ENCODE peak calls at places on chromosomes 5 and 9, in seven cellular contexts. W is CD4-positive, alpha-beta T cell; T is upper lobe of right lung; B is transverse colon; C is WERI-Rb-1; E is vagina; Z is tibial nerve. I is an unnamed sample. For H3K9me3, the result is how much of the 10 kb centered on the place peaks cover.

GRCh38 chr5:9626955-9627354 is 3.2 kb downstream of the TAS2R1 start:
- DNase-seq in W (no peak), T (no peak), B (no peak), C (no peak), E (no peak), Z (no peak), I (no peak)

GRCh38 chr5:160556886-160557285 is 135.2 kb downstream of the PTTG1 start:
- DNase-seq in W (no peak), T (no peak), B (no peak), C (no peak), E (no peak), Z (no peak), I (no peak)

GRCh38 chr9:37212435-37212834 is 92.1 kb downstream of the ZCCHC7 start:
- DNase-seq in W (no peak), T (no peak), B (no peak), C (no peak), E (no peak), Z (no peak), I (no peak)

GRCh38 chr5:153816870-153817269 is 221.8 kb downstream of the FAM114A2 start:
- DNase-seq in W (no peak), T (no peak), B (no peak), C (no peak), E (no peak), Z (no peak), I (no peak)

GRCh38 chr9:99863955-99864354 is 42.3 kb downstream of the NR4A3 start:
- DNase-seq in W (no peak), T (no peak), B (no peak), C (no peak), E (no peak), Z (no peak), I (no peak)

GRCh38 chr9:22374021-22374420 is 72.6 kb upstream of the DMRTA1 start:
- DNase-seq in W (no peak), T (no peak), B (no peak), C (peak), E (no peak), Z (no peak), I (no peak)

GRCh38 chr9:77019810-77020437 is 469 bp downstream of the FOXB2 start:
- DNase-seq in W (no peak), T (no peak), B (no peak), C (no peak), E (no peak), Z (no peak), I (no peak)

GRCh38 chr5:107235167-107235566 is 435.6 kb downstream of the EFNA5 start:
- DNase-seq in W (no peak), T (no peak), B (no peak), C (no peak), E (no peak), Z (no peak), I (no peak)

GRCh38 chr9:99040911-99041582 is 63.9 kb upstream of the TGFBR1 start:
- DNase-seq in W (no peak), T (no peak), B (no peak), C (no peak), E (no peak), Z (no peak), I (no peak)

GRCh38 chr9:99607852-99608448 is 213.7 kb upstream of the NR4A3 start:
- DNase-seq in W (no peak), T (no peak), B (no peak), C (no peak), E (no peak), Z (no peak), I (no peak)

GRCh38 chr5:18195910-18196309 is 561.6 kb downstream of the TAF11L14 start:
- DNase-seq in W (no peak), T (no peak), B (no peak), C (no peak), E (no peak), Z (no peak), I (no peak)

GRCh38 chr5:18202147-18202546 is 567.9 kb downstream of the TAF11L14 start:
- DNase-seq in W (no peak), T (no peak), B (no peak), C (no peak), E (no peak), Z (no peak), I (no peak)

GRCh38 chr5:18197734-18198133 is 563.5 kb downstream of the TAF11L14 start:
- DNase-seq in W (no peak), T (no peak), B (no peak), C (no peak), E (no peak), Z (no peak), I (no peak)
- H3K9me3 ChIP-seq in W (under half), T (under half), B (under half), C (under half), E (under half), Z (under half), I (under half)

DNA sequence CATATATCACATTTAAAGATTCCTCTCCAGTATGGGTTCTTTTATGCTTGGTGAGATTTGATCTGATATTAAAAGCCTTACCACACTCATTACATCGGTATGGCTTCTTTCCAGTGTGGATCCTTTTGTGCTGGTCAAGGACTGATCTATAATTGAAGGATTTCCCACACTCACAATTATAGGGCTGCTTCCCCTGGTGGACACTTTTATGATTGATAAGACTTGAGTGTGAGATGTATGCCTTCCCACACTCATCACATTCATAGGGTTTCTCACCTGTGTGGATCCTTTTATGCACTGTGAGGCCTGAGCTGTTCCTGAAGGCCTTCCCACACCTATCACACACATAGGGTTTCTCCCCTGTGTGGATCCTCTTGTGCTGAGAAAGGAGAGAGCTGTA is 12.2 kb downstream of the ZFP62 start:
- DNase-seq in W (no peak), T (no peak), B (no peak), C (no peak), E (peak), Z (no peak), I (no peak)
- H3K9me3 ChIP-seq in W (under half), T (under half), B (under half), C (under half), E (under half), Z (half or more), I (under half)

GRCh38 chr5:149093625-149094024 is 30.8 kb upstream of the SH3TC2 start:
- DNase-seq in W (no peak), T (no peak), B (no peak), C (no peak), E (no peak), Z (no peak), I (no peak)
- H3K9me3 ChIP-seq in W (under half), T (under half), B (under half), C (under half), E (under half), Z (half or more), I (under half)

DNA sequence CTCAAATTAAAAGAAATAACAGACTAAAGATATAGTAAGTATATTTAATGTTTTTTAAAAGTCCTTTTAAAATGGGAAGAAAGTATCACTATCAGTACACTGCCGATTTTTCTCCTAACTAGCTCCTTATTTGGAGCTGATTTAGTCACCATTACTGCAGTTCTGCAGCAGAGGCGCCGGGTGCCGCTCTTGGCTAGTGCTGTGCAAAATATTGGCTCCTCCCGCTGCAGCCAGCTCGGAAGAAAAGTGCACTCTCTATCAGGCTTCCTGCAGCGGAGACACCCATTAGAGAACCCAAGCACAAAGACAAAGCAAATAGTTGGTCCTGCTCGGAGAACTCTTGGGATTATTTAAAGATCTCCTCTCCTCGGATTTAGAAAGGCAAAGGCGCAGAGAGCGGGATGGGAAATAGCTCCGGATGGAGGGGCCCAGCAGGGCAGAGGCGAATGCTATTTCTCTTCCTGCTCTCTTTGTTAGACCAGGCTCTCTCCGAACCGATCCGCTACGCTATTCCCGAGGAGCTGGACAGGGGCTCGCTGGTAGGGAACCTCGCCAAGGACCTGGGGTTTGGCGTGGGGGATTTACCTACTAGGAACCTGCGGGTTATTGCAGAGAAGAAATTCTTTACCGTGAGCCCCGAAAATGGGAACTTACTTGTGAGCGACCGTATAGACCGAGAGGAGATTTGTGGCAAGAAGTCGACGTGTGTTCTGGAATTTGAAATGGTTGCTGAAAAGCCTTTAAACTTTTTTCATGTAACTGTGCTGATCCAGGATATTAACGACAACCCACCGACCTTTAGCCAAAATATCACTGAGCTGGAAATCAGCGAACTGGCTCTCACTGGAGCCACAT is at the start of gene PCDHGB3:
- DNase-seq in W (no peak), T (no peak), B (peak), C (no peak), E (no peak), Z (no peak), I (no peak)
- H3K9me3 ChIP-seq in W (half or more), T (under half), B (under half), C (under half), E (half or more), Z (half or more), I (under half)

DNA sequence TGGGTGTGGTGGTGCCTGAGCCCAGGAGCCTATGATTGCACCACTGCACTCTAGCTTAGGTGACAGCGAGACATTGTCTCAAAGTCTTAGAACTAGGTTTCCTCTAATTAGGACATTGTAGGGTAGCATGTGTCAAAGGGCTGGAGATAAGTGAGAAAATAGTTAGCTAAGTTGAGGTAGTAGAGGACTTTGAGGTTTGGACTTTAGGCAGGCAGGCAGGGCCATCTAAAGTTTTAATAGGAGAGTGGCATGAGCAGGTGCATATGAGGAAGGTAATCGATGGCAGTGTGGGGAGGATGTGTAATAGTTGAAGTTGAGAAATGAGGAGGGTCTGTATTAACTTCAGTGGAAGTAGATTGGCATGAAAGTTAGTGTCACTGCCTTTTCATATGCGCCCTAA is 21.1 kb downstream of the CNOT6 start:
- DNase-seq in W (no peak), T (no peak), B (no peak), C (no peak), E (no peak), Z (no peak), I (no peak)
- H3K9me3 ChIP-seq in W (under half), T (under half), B (under half), C (under half), E (under half), Z (under half), I (under half)

GRCh38 chr9:113057193-113057592 is 669 bp upstream of the ZFP37 start:
- DNase-seq in W (no peak), T (no peak), B (no peak), C (no peak), E (no peak), Z (no peak), I (no peak)

DNA sequence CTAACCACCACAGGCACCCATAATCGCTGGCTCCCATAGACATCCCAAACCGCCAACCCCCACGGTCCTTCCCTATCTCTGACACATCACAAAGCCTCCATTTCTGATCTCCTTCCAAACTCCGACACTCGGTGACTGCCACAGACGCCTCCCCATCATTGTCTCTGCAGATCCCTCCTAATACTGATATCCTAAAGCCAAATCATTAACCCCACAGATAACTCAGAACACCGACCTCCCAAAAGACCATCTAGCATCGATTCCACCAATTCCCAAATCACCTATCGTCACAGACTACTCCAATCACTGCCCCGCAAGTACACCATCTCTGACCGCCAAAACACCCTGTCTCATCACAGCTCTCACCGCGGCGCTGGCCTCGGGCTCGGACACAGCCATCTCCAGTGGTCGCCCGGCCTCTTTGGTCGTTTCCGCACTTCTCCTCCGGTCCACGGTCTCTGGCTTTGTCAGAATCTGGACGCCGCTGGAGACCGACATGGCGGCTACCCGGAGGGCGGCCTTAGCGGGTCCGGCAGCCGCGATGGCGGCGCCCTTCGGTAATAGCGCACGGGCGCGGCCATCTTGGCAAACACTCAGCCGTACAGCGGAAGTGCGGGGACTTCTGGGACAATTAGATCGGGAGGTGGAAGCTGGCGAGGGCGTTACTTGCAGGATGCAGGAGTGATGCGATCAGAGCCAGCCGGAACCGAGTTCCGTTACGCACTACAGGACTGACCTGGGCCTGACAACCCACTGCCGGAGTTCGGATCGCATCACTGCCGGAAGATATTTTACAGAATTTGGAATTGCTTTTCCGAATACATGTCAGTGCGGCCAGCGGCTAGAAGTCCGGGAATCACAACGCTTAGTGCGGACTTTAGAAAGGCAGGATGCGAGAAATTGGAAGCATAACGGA is at the start of gene ZFP37:
- DNase-seq in W (peak), T (peak), B (peak), C (peak), E (peak), Z (peak), I (peak)
- H3K9me3 ChIP-seq in W (half or more), T (under half), B (under half), C (under half), E (under half), Z (half or more), I (under half)

DNA sequence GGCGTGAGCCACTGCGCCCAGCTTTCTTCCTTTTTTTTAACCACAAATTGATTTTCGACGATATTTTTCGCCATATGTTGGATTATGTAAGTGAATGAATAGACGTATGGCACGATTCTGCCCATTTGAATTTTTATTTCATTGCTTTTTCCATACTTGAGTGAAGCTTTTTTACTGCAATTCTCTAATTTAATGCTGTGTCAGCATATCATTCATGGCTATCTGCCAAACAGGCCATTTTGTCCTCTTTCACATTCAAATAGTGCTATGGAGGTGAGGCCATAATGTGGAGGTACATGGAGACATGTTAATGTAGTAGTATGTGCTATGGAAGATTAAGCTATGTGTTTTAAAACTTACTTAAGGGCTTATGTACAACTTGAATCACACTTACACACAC is 152.1 kb upstream of the TUSC1 start:
- DNase-seq in W (no peak), T (no peak), B (no peak), C (no peak), E (no peak), Z (no peak), I (no peak)
- H3K9me3 ChIP-seq in W (under half), T (under half), B (under half), C (under half), E (under half), Z (under half), I (under half)

DNA sequence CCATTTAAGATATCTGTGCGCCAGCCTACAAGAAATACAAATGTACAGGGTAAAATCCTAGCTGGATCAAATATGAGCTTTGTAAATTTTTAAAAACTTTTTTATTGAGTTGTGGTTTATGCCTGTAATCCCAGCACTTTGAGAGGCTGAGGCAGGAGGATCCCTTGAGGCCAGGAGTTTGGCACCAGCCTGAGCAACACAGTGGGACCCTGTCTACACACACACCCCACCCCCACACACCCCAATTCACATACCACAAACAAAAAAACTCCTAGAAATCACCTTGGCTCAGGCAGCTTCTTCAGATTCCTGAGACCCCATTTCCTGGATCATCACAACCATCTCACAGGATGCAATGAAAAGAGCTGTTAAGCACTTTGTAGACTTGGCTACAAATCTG is 46.4 kb downstream of the CDK7 start:
- DNase-seq in W (no peak), T (no peak), B (no peak), C (no peak), E (no peak), Z (no peak), I (no peak)
- H3K9me3 ChIP-seq in W (under half), T (under half), B (under half), C (under half), E (under half), Z (under half), I (under half)

GRCh38 chr5:93964421-93964820 is 223.0 kb upstream of the POU5F2 start:
- DNase-seq in W (no peak), T (no peak), B (no peak), C (no peak), E (no peak), Z (no peak), I (no peak)

GRCh38 chr5:93967923-93968322 is 226.5 kb upstream of the POU5F2 start:
- DNase-seq in W (no peak), T (no peak), B (no peak), C (no peak), E (no peak), Z (no peak), I (no peak)
- H3K9me3 ChIP-seq in W (under half), T (under half), B (under half), C (under half), E (under half), Z (under half), I (under half)

I was measured in heart right ventricle.